ENCODE peak calls at places on chromosomes 2 and 18, in ten cellular contexts. L is A549, Y is sigmoid colon, S is NB4, D is heart left ventricle, C is suprapubic skin, G is esophagus squamous epithelium, Q is HepG2, N is esophagus muscularis mucosa, J is GM12891. F is an unnamed sample.

GRCh38 chr2:172639823-172640222 is 83.9 kb downstream of the PDK1 start:
- DNase-seq in S (peak), L (no peak), C (no peak), J (no peak), N (no peak), Y (no peak), Q (no peak), G (no peak), D (no peak), F (peak)

GRCh38 chr2:28488858-28489575 is 6.8 kb upstream of the PLB1 start:
- DNase-seq in C (no peak), Q (no peak), G (no peak), L (no peak), J (no peak), D (no peak), Y (no peak), S (no peak), N (no peak), F (no peak)

GRCh38 chr2:193527146-193527545 is 1332.4 kb upstream of the TMEFF2 start:
- DNase-seq in G (no peak), D (no peak), C (no peak), N (no peak), J (no peak), Q (no peak), S (no peak), L (no peak), Y (no peak), F (no peak)

GRCh38 chr18:51666717-51667320 is 469.3 kb upstream of the MEX3C start:
- DNase-seq in Y (peak), C (no peak), Q (no peak), D (peak), L (peak), S (no peak), J (no peak), N (no peak), G (no peak), F (no peak)

GRCh38 chr18:76460482-76460881 is 34.6 kb downstream of the ZNF516 start:
- DNase-seq in C (no peak), G (no peak), D (no peak), N (no peak), S (no peak), J (no peak), Q (no peak), L (no peak), Y (no peak), F (no peak)

GRCh38 chr2:11588228-11589110 is 54.6 kb downstream of the GREB1 start:
- DNase-seq in Q (no peak), S (no peak), L (no peak), G (no peak), C (no peak), N (no peak), Y (no peak), D (no peak), J (no peak), F (no peak)

GRCh38 chr18:50405582-50406271 is 30.9 kb downstream of the SKA1 start:
- DNase-seq in G (no peak), C (no peak), D (no peak), N (no peak), Y (no peak), L (no peak), Q (no peak), S (no peak), J (no peak), F (no peak)

GRCh38 chr2:176508984-176509383 is 239.7 kb downstream of the MTX2 start:
- DNase-seq in N (no peak), D (no peak), J (no peak), G (no peak), Q (no peak), Y (no peak), S (no peak), L (no peak), C (no peak), F (no peak)

GRCh38 chr18:24014986-24015896 is 687 bp downstream of the TTC39C start:
- DNase-seq in C (peak), Q (peak), S (peak), J (no peak), N (no peak), G (no peak), L (peak), Y (peak), D (peak), F (peak)

GRCh38 chr2:237863659-237864029 is 4.2 kb downstream of the RAMP1 start:
- DNase-seq in Y (no peak), C (peak), J (no peak), Q (no peak), L (no peak), D (no peak), N (peak), S (no peak), G (no peak), F (no peak)

GRCh38 chr2:81260320-81260719 is 955.8 kb upstream of the LRRTM1 start:
- DNase-seq in N (no peak), S (no peak), L (no peak), G (no peak), Q (no peak), J (no peak), Y (no peak), D (no peak), C (no peak), F (no peak)

GRCh38 chr2:25905126-25905525 is 26.8 kb upstream of the ASXL2 start:
- DNase-seq in N (no peak), G (no peak), D (no peak), Q (no peak), C (no peak), Y (no peak), J (no peak), S (no peak), L (no peak), F (no peak)

GRCh38 chr2:151367571-151367970 is 10.2 kb downstream of the TNFAIP6 start:
- DNase-seq in L (no peak), Y (no peak), D (no peak), N (no peak), Q (no peak), G (no peak), C (no peak), J (no peak), S (no peak), F (no peak)

GRCh38 chr2:122980672-122981071 is 1044.4 kb upstream of the CNTNAP5 start:
- DNase-seq in L (no peak), C (no peak), J (no peak), S (peak), N (no peak), Y (no peak), D (peak), Q (no peak), G (no peak), F (no peak)

GRCh38 chr2:25491966-25492532 is 150.3 kb upstream of the DNMT3A start:
- DNase-seq in G (no peak), J (no peak), Q (peak), C (no peak), N (no peak), D (no peak), Y (no peak), S (no peak), L (peak), F (no peak)

GRCh38 chr18:12564378-12564777 is 93.5 kb downstream of the SPIRE1 start:
- DNase-seq in D (no peak), J (no peak), S (no peak), N (no peak), G (no peak), Y (no peak), C (no peak), L (no peak), Q (no peak), F (no peak)

GRCh38 chr18:57998461-57998860 is 45.6 kb upstream of the NEDD4L start:
- DNase-seq in D (no peak), Y (no peak), L (peak), J (no peak), Q (peak), C (no peak), N (no peak), S (no peak), G (no peak), F (no peak)

GRCh38 chr2:1721706-1722483 is 22.4 kb downstream of the PXDN start:
- DNase-seq in C (no peak), N (no peak), Y (peak), G (no peak), S (no peak), Q (no peak), D (no peak), J (no peak), L (no peak), F (no peak)

GRCh38 chr2:10773841-10774341 is 38.7 kb downstream of the PDIA6 start:
- DNase-seq in L (no peak), Q (no peak), S (no peak), Y (peak), G (no peak), C (no peak), J (no peak), N (peak), D (no peak), F (no peak)

GRCh38 chr2:96138146-96139145 is at the start of gene ASTL:
- DNase-seq in Q (peak), Y (no peak), S (peak), J (peak), L (peak), N (no peak), G (no peak), C (no peak), D (peak), F (no peak)

DNA sequence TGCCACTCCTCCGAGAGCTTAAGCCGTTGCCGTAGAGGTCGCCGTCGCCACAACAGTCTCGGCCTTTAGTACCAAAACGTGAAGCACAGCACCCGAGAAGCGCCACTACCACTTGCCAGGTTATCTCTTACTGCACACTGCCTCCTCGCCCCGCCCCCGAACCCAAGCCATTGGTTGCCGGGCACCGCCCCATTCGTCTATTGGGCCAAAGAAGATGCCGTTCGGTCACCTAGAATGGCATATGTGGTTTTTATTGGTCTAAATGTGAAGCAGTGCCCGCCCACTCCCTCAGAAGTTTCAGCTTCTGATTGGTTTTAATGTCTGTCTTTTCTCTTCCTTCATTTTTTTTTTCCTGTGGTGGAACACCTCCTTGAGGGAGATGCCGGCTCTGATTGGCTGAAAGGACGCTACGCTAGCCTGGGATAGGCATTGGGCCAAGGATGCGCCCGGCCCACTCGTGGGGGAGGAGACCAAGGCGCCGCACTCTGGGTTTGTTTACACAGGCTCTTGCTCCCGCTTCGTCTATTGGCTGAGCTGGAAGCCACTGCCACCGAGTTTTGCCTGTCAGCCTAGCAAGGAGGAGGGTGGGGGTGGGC is at the start of gene PAIP2B:
- DNase-seq in J (peak), D (peak), L (peak), G (peak), N (peak), S (peak), Y (peak), C (peak), Q (peak), F (peak)
- TF ChIP-seq POLR2A in J (no peak), D (peak), L (peak), G (peak), N (no peak), S (peak), Y (peak), C (peak), Q (no peak), F (peak)

GRCh38 chr2:171159326-171160118 is 1.2 kb downstream of the TLK1 start:
- DNase-seq in Y (peak), C (peak), S (peak), N (no peak), Q (peak), L (peak), D (peak), G (no peak), J (peak), F (peak)
- TF ChIP-seq POLR2A in Y (no peak), C (no peak), S (no peak), N (no peak), Q (peak), L (peak), D (no peak), G (no peak), J (no peak), F (peak)

GRCh38 chr2:128026422-128027277 is 1.2 kb downstream of the SAP130 start:
- DNase-seq in J (no peak), L (no peak), Y (no peak), Q (no peak), N (no peak), G (peak), S (no peak), D (no peak), C (peak), F (no peak)
- TF ChIP-seq POLR2A in J (no peak), L (peak), Y (no peak), Q (peak), N (no peak), G (peak), S (no peak), D (no peak), C (no peak), F (peak)

GRCh38 chr2:320561-320960 is 32.7 kb upstream of the ALKAL2 start:
- DNase-seq in J (no peak), Q (no peak), L (no peak), S (no peak), D (no peak), C (no peak), N (peak), G (no peak), Y (no peak), F (no peak)
- TF ChIP-seq POLR2A in J (no peak), Q (no peak), L (no peak), S (no peak), D (no peak), C (no peak), N (no peak), G (no peak), Y (no peak), F (no peak)

GRCh38 chr2:241721852-241722251 is 12.6 kb upstream of the D2HGDH start:
- DNase-seq in L (no peak), N (no peak), Y (no peak), J (no peak), D (no peak), G (no peak), Q (no peak), C (no peak), S (no peak), F (no peak)
- TF ChIP-seq POLR2A in L (no peak), N (no peak), Y (no peak), J (peak), D (no peak), G (no peak), Q (peak), C (no peak), S (no peak), F (no peak)

GRCh38 chr2:174248998-174249592 is 763 bp upstream of the OLA1 start:
- DNase-seq in D (no peak), L (no peak), Y (no peak), S (peak), C (no peak), J (no peak), N (no peak), Q (no peak), G (no peak), F (no peak)

GRCh38 chr2:174247474-174248186 is 702 bp downstream of the OLA1 start:
- DNase-seq in L (no peak), J (peak), G (no peak), Q (peak), N (no peak), C (no peak), D (no peak), Y (peak), S (peak), F (peak)

GRCh38 chr2:174245065-174245464 is 3.3 kb downstream of the OLA1 start:
- DNase-seq in S (no peak), G (no peak), D (no peak), Q (no peak), N (no peak), J (no peak), C (no peak), L (no peak), Y (no peak), F (no peak)

GRCh38 chr2:174248187-174248997 is at the start of gene OLA1:
- DNase-seq in G (peak), D (peak), S (peak), L (peak), Q (peak), J (peak), N (peak), C (peak), Y (peak), F (peak)

GRCh38 chr2:174246944-174247381 is 1.4 kb downstream of the OLA1 start:
- DNase-seq in D (no peak), N (no peak), Q (peak), G (no peak), C (no peak), L (no peak), S (no peak), Y (no peak), J (no peak), F (no peak)
- TF ChIP-seq POLR2A in D (no peak), N (no peak), Q (no peak), G (no peak), C (no peak), L (no peak), S (no peak), Y (no peak), J (no peak), F (no peak)

GRCh38 chr2:109527079-109527478 is 86.7 kb downstream of the SEPTIN10 start:
- DNase-seq in Q (no peak), Y (peak), C (peak), J (no peak), L (no peak), S (no peak), D (no peak), G (no peak), N (no peak), F (no peak)
- TF ChIP-seq POLR2A in Q (no peak), Y (no peak), C (no peak), J (no peak), L (no peak), S (no peak), D (no peak), G (no peak), N (no peak), F (no peak)

GRCh38 chr2:234446404-234447076 is 50.3 kb downstream of the ARL4C start:
- DNase-seq in D (peak), J (no peak), S (peak), Q (no peak), C (no peak), G (peak), L (no peak), N (peak), Y (peak), F (no peak)
- TF ChIP-seq POLR2A in D (no peak), J (no peak), S (no peak), Q (no peak), C (no peak), G (peak), L (no peak), N (no peak), Y (no peak), F (no peak)